ENCODE peak calls at places on chromosomes 7 and 10, in five cellular contexts. J is activated CD8-positive, alpha-beta T cell treated with anti-CD3 and anti-CD28 coated beads for 36 hours; T is foreskin fibroblast; O is fibroblast of lung; Y is Caco-2. E is an unnamed sample.

GRCh38 chr7:76430836-76431235 is 6.1 kb downstream of the ZP3 start:
- DNase-seq in Y (no peak), J (no peak), T (no peak), O (no peak), E (no peak)

GRCh38 chr7:108108131-108108530 is 22.0 kb downstream of the LAMB4 start:
- DNase-seq in O (no peak), J (no peak), Y (no peak), T (no peak), E (no peak)

GRCh38 chr10:132163278-132163765 is 23.4 kb upstream of the DPYSL4 start:
- DNase-seq in Y (peak; percentile 51), J (peak; percentile 83), O (no peak), T (no peak), E (peak; percentile 62)

GRCh38 chr7:69599211-69599878 is 1.1 kb downstream of the AUTS2 start:
- DNase-seq in Y (peak; percentile 15), O (peak; percentile 27), T (no peak), J (no peak), E (peak; percentile 47)

GRCh38 chr7:137213744-137214143 is 129.8 kb downstream of the PTN start:
- DNase-seq in T (no peak), O (no peak), J (no peak), Y (no peak), E (no peak)

GRCh38 chr7:5282464-5283316 is at the start of gene SLC29A4:
- DNase-seq in Y (peak; percentile 59), J (peak; percentile 22), T (peak; percentile 11), O (no peak), E (peak; percentile 72)

GRCh38 chr10:24360286-24361127 is 151.6 kb downstream of the KIAA1217 start:
- DNase-seq in Y (peak; percentile 84), J (peak; percentile 69), O (peak; percentile 68), T (peak; percentile 28), E (peak; percentile 59)

GRCh38 chr10:52683776-52684175 is 88.8 kb downstream of the MBL2 start:
- DNase-seq in T (no peak), Y (peak; percentile 70), J (no peak), O (no peak), E (no peak)

GRCh38 chr10:6002809-6003500 is 25.6 kb upstream of the IL15RA start:
- DNase-seq in T (no peak), O (no peak), J (no peak), Y (no peak), E (no peak)

GRCh38 chr10:11830836-11831519 is 7.8 kb downstream of the PROSER2 start:
- DNase-seq in Y (peak; percentile 83), T (no peak), J (no peak), O (peak; percentile 57), E (no peak)

GRCh38 chr10:117860135-117860534 is 186.6 kb downstream of the RAB11FIP2 start:
- DNase-seq in O (no peak), J (no peak), T (no peak), Y (no peak), E (no peak)

GRCh38 chr7:75889826-75890225 is 11.0 kb downstream of the RHBDD2 start:
- DNase-seq in T (no peak), J (peak; percentile 31), Y (no peak), O (peak; percentile 86), E (no peak)

GRCh38 chr7:2008936-2009540 is 223.7 kb downstream of the MAD1L1 start:
- DNase-seq in O (no peak), Y (no peak), J (no peak), T (no peak), E (no peak)

GRCh38 chr7:68246189-68246633 is 1249.6 kb downstream of the TYW1 start:
- DNase-seq in T (no peak), J (no peak), Y (no peak), O (peak; percentile 71), E (no peak)

GRCh38 chr7:94511763-94512162 is 2.2 kb downstream of the CASD1 start:
- DNase-seq in J (no peak), Y (no peak), O (peak; percentile 48), T (no peak), E (no peak)

GRCh38 chr10:79400567-79401004 is 44.8 kb downstream of the ZCCHC24 start:
- DNase-seq in Y (peak; percentile 74), J (peak; percentile 83), O (no peak), T (peak; percentile 28), E (peak; percentile 87)

GRCh38 chr7:73885975-73886798 is 25.2 kb downstream of the TMEM270 start:
- DNase-seq in T (no peak), J (no peak), O (peak; percentile 82), Y (no peak), E (no peak)

GRCh38 chr7:137844690-137845425 is 1.9 kb downstream of the DGKI start:
- DNase-seq in Y (no peak), T (no peak), O (no peak), J (no peak), E (no peak)

GRCh38 chr10:63466168-63466935 is 575 bp upstream of the JMJD1C start:
- DNase-seq in Y (no peak), J (peak; percentile 53), O (peak; percentile 66), T (peak; percentile 38), E (peak; percentile 42)

GRCh38 chr10:115964827-115965226 is 308.2 kb downstream of the GFRA1 start:
- DNase-seq in Y (no peak), O (no peak), J (no peak), T (no peak), E (no peak)

GRCh38 chr10:124536496-124537050 is 75.0 kb downstream of the LHPP start:
- DNase-seq in T (no peak), J (no peak), Y (no peak), O (no peak), E (no peak)

GRCh38 chr7:11847336-11847735 is 15.3 kb upstream of the THSD7A start:
- DNase-seq in O (peak; percentile 56), Y (no peak), T (no peak), J (no peak), E (no peak)

GRCh38 chr7:138116156-138116555 is 39.9 kb downstream of the AKR1D1 start:
- DNase-seq in J (no peak), T (no peak), O (peak; percentile 91), Y (peak; percentile 30), E (no peak)

GRCh38 chr7:144452064-144452463 is 48.6 kb upstream of the NOBOX start:
- DNase-seq in T (no peak), J (no peak), Y (no peak), O (no peak), E (no peak)

DNA sequence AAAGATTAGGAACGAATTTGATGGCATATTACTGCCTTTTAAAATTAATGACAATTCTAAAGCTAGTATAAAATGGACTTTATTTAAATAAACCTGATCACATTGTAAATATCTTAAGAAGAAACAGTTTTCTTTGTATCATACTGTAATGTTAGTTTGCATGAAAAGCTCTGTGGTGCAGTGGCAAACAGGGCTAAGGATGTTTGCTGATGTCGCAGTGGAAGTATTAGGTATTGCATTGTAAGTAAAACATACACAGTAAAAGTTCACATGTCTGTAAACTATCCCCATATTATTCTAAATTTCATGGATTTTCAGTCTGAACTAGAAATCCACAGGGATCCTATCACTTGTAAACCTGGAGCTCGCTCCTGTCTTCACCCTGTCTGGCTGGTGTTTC is 252.6 kb upstream of the ZNF32 start:
- DNase-seq in O (no peak), T (peak; percentile 24), J (no peak), Y (no peak), E (no peak)
- TF ChIP-seq CTCF in O (peak; percentile 37), T (peak; percentile 9), J (no peak), Y (no peak), E (no peak)

GRCh38 chr10:96690755-96691730 is 29.3 kb downstream of the PIK3AP1 start:
- DNase-seq in J (peak; percentile 34), O (peak; percentile 59), Y (no peak), T (no peak), E (no peak)
- TF ChIP-seq CTCF in J (peak; percentile 12), O (no peak), Y (no peak), T (no peak), E (no peak)

DNA sequence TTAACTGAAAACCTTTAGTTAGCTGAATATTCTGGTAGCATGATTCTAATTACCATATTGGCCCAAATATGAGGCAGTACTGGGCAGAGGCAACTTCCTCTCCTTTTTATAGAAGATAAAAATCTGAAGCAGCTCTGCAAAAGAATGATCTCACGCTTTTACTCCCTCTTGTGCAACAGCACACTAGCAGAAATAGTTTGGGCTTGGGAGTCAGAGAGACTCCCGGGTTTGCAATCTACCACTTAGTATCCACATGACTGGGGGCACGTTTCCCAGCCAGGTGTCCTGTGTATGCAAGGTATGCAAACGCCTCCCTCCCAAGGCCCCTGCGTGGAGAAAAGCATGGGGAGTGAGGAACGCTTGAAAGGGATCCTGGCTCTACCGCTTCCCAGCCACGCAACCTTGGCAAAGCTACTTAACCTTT is 47.2 kb upstream of the RHEB start:
- DNase-seq in T (peak; percentile 50), J (no peak), Y (no peak), O (peak; percentile 76), E (no peak)
- TF ChIP-seq CTCF in T (no peak), J (no peak), Y (no peak), O (no peak), E (no peak)

DNA sequence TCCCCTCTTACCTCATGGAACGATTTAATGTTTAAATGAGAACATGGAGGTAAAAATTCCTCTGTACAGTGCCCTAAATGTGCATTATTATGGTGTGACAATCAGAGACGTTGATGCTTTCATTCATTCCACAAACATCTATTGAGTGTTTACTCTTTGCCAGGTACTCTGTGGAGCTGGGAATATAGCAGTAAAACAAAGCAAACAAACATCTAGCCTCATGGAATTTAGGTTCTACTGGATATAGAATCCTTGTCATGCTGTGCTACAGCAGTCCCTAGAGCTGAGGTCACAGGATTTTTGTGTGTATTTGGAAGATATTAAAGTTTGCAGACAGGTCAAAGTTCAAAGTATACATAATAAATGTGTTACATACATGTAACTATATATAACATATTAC is 140.7 kb downstream of the CUBN start:
- DNase-seq in T (no peak), J (no peak), O (no peak), Y (no peak), E (no peak)
- TF ChIP-seq CTCF in T (no peak), J (no peak), O (no peak), Y (no peak), E (no peak)

GRCh38 chr7:134730359-134730758 is 49.1 kb upstream of the CALD1 start:
- DNase-seq in J (no peak), O (peak; percentile 82), Y (no peak), T (no peak), E (no peak)

GRCh38 chr7:134732739-134733138 is 46.7 kb upstream of the CALD1 start:
- DNase-seq in Y (no peak), J (no peak), O (no peak), T (no peak), E (no peak)

GRCh38 chr7:134727711-134728110 is 51.7 kb upstream of the CALD1 start:
- DNase-seq in O (peak; percentile 57), J (no peak), Y (no peak), T (no peak), E (no peak)

GRCh38 chr7:134729895-134730294 is 49.5 kb upstream of the CALD1 start:
- DNase-seq in J (no peak), Y (no peak), O (no peak), T (no peak), E (no peak)

GRCh38 chr7:134731616-134732015 is 47.8 kb upstream of the CALD1 start:
- DNase-seq in O (no peak), T (no peak), J (no peak), Y (no peak), E (no peak)
- TF ChIP-seq CTCF in O (no peak), T (no peak), J (no peak), Y (no peak), E (no peak)

GRCh38 chr7:29854257-29854938 is 48.1 kb downstream of the WIPF3 start:
- DNase-seq in T (no peak), Y (peak; percentile 84), O (peak; percentile 49), J (no peak), E (no peak)
- TF ChIP-seq CTCF in T (no peak), Y (peak; percentile 58), O (peak; percentile 6), J (no peak), E (no peak)

E was measured in GM13976.